ENCODE peak calls at places on chromosome 1, in seven cellular contexts. One of them, this sample, is unnamed.

GRCh38 chr1:27296773-27297214 is 25.2 kb upstream of the TMEM222 start:
- DNase-seq in MM.1S: peak; percentile 27
- DNase-seq in GM06990: no peak
- DNase-seq in CD8-positive, alpha-beta T cell: peak; percentile 80
- DNase-seq in tibial nerve: peak; percentile 43
- DNase-seq in NB4: peak; percentile 56
- DNase-seq in ovary: peak; percentile 66
- DNase-seq in this sample: no peak

GRCh38 chr1:113652773-113653172 is 106.5 kb downstream of the PHTF1 start:
- DNase-seq in NB4: no peak
- DNase-seq in ovary: no peak
- DNase-seq in CD8-positive, alpha-beta T cell: no peak
- DNase-seq in tibial nerve: no peak
- DNase-seq in GM06990: no peak
- DNase-seq in MM.1S: no peak
- DNase-seq in this sample: no peak

GRCh38 chr1:1021010-1021845 is 1.3 kb downstream of the AGRN start:
- DNase-seq in CD8-positive, alpha-beta T cell: no peak
- DNase-seq in tibial nerve: no peak
- DNase-seq in MM.1S: no peak
- DNase-seq in ovary: peak; percentile 55
- DNase-seq in NB4: no peak
- DNase-seq in GM06990: no peak
- DNase-seq in this sample: no peak

GRCh38 chr1:198889732-198890131 is 250.9 kb downstream of the PTPRC start:
- DNase-seq in tibial nerve: no peak
- DNase-seq in CD8-positive, alpha-beta T cell: no peak
- DNase-seq in MM.1S: no peak
- DNase-seq in NB4: no peak
- DNase-seq in GM06990: no peak
- DNase-seq in ovary: no peak
- DNase-seq in this sample: no peak

GRCh38 chr1:5200006-5200405 is 545.6 kb downstream of the AJAP1 start:
- DNase-seq in NB4: no peak
- DNase-seq in GM06990: no peak
- DNase-seq in ovary: no peak
- DNase-seq in CD8-positive, alpha-beta T cell: no peak
- DNase-seq in tibial nerve: no peak
- DNase-seq in MM.1S: no peak
- DNase-seq in this sample: no peak

GRCh38 chr1:15609631-15610030 is 7.6 kb upstream of the DDI2 start:
- DNase-seq in NB4: no peak
- DNase-seq in tibial nerve: no peak
- DNase-seq in CD8-positive, alpha-beta T cell: no peak
- DNase-seq in MM.1S: no peak
- DNase-seq in GM06990: no peak
- DNase-seq in ovary: no peak
- DNase-seq in this sample: no peak

GRCh38 chr1:56330400-56331026 is 248.8 kb downstream of the PLPP3 start:
- DNase-seq in tibial nerve: no peak
- DNase-seq in MM.1S: peak; percentile 12
- DNase-seq in CD8-positive, alpha-beta T cell: no peak
- DNase-seq in NB4: peak; percentile 16
- DNase-seq in ovary: no peak
- DNase-seq in GM06990: peak; percentile 56
- DNase-seq in this sample: no peak

GRCh38 chr1:9882296-9882944 is 27.6 kb downstream of the CTNNBIP1 start:
- DNase-seq in MM.1S: no peak
- DNase-seq in CD8-positive, alpha-beta T cell: peak; percentile 53
- DNase-seq in GM06990: no peak
- DNase-seq in tibial nerve: no peak
- DNase-seq in NB4: no peak
- DNase-seq in ovary: no peak
- DNase-seq in this sample: no peak

GRCh38 chr1:19066248-19066873 is 109.9 kb upstream of the IFFO2 start:
- DNase-seq in GM06990: no peak
- DNase-seq in MM.1S: no peak
- DNase-seq in ovary: no peak
- DNase-seq in CD8-positive, alpha-beta T cell: no peak
- DNase-seq in tibial nerve: no peak
- DNase-seq in NB4: no peak
- DNase-seq in this sample: no peak

GRCh38 chr1:24775901-24776300 is 30.7 kb downstream of the CLIC4 start:
- DNase-seq in MM.1S: no peak
- DNase-seq in GM06990: no peak
- DNase-seq in ovary: no peak
- DNase-seq in CD8-positive, alpha-beta T cell: no peak
- DNase-seq in NB4: no peak
- DNase-seq in tibial nerve: no peak
- DNase-seq in this sample: no peak

GRCh38 chr1:245235156-245235555 is 80.4 kb downstream of the KIF26B start:
- DNase-seq in NB4: no peak
- DNase-seq in tibial nerve: no peak
- DNase-seq in CD8-positive, alpha-beta T cell: no peak
- DNase-seq in MM.1S: no peak
- DNase-seq in GM06990: no peak
- DNase-seq in ovary: no peak
- DNase-seq in this sample: no peak

GRCh38 chr1:24927473-24927872 is 2.6 kb downstream of the RUNX3 start:
- DNase-seq in MM.1S: no peak
- DNase-seq in NB4: no peak
- DNase-seq in GM06990: no peak
- DNase-seq in CD8-positive, alpha-beta T cell: no peak
- DNase-seq in ovary: no peak
- DNase-seq in tibial nerve: no peak
- DNase-seq in this sample: no peak

GRCh38 chr1:28457678-28458077 is 48.2 kb upstream of the RCC1 start:
- DNase-seq in MM.1S: no peak
- DNase-seq in NB4: no peak
- DNase-seq in GM06990: no peak
- DNase-seq in tibial nerve: no peak
- DNase-seq in ovary: no peak
- DNase-seq in CD8-positive, alpha-beta T cell: no peak
- DNase-seq in this sample: no peak

GRCh38 chr1:84152649-84153056 is 8.6 kb downstream of the PRKACB start:
- DNase-seq in NB4: no peak
- DNase-seq in GM06990: peak; percentile 49
- DNase-seq in MM.1S: no peak
- DNase-seq in CD8-positive, alpha-beta T cell: no peak
- DNase-seq in ovary: no peak
- DNase-seq in tibial nerve: no peak
- DNase-seq in this sample: peak; percentile 52

GRCh38 chr1:168470821-168471473 is 72.8 kb downstream of the XCL2 start:
- DNase-seq in NB4: peak; percentile 58
- DNase-seq in CD8-positive, alpha-beta T cell: no peak
- DNase-seq in GM06990: no peak
- DNase-seq in MM.1S: no peak
- DNase-seq in tibial nerve: no peak
- DNase-seq in ovary: no peak
- DNase-seq in this sample: peak; percentile 97

GRCh38 chr1:26723013-26723991 is 27.5 kb downstream of the ARID1A start:
- DNase-seq in CD8-positive, alpha-beta T cell: peak; percentile 58
- DNase-seq in ovary: peak; percentile 92
- DNase-seq in MM.1S: peak; percentile 26
- DNase-seq in tibial nerve: peak; percentile 54
- DNase-seq in NB4: peak; percentile 45
- DNase-seq in GM06990: no peak
- DNase-seq in this sample: peak; percentile 73

GRCh38 chr1:84997667-84998600 is 1.0 kb upstream of the MCOLN2 start:
- DNase-seq in MM.1S: no peak
- DNase-seq in CD8-positive, alpha-beta T cell: no peak
- DNase-seq in ovary: no peak
- DNase-seq in GM06990: peak; percentile 57
- DNase-seq in NB4: peak; percentile 24
- DNase-seq in tibial nerve: no peak
- DNase-seq in this sample: no peak

GRCh38 chr1:41333146-41333784 is 28.0 kb upstream of the FOXO6 start:
- DNase-seq in GM06990: no peak
- DNase-seq in ovary: peak; percentile 0
- DNase-seq in CD8-positive, alpha-beta T cell: peak; percentile 13
- DNase-seq in MM.1S: no peak
- DNase-seq in NB4: peak; percentile 75
- DNase-seq in tibial nerve: no peak
- DNase-seq in this sample: no peak

GRCh38 chr1:230883964-230884363 is 15.6 kb upstream of the C1orf198 start:
- DNase-seq in CD8-positive, alpha-beta T cell: no peak
- DNase-seq in NB4: no peak
- DNase-seq in MM.1S: no peak
- DNase-seq in ovary: no peak
- DNase-seq in tibial nerve: no peak
- DNase-seq in GM06990: no peak
- DNase-seq in this sample: no peak

GRCh38 chr1:55368698-55369097 is 153.5 kb upstream of the USP24 start:
- DNase-seq in CD8-positive, alpha-beta T cell: no peak
- DNase-seq in NB4: no peak
- DNase-seq in MM.1S: no peak
- DNase-seq in GM06990: no peak
- DNase-seq in tibial nerve: no peak
- DNase-seq in ovary: no peak
- DNase-seq in this sample: no peak

GRCh38 chr1:14897997-14898645 is 255.4 kb upstream of the TMEM51 start:
- DNase-seq in CD8-positive, alpha-beta T cell: no peak
- DNase-seq in MM.1S: no peak
- DNase-seq in ovary: no peak
- DNase-seq in GM06990: no peak
- DNase-seq in tibial nerve: no peak
- DNase-seq in NB4: no peak
- DNase-seq in this sample: no peak

GRCh38 chr1:217718873-217719272 is 87.7 kb downstream of the SPATA17 start:
- DNase-seq in ovary: no peak
- DNase-seq in GM06990: no peak
- DNase-seq in MM.1S: no peak
- DNase-seq in NB4: peak; percentile 8
- DNase-seq in CD8-positive, alpha-beta T cell: no peak
- DNase-seq in tibial nerve: no peak
- DNase-seq in this sample: no peak

GRCh38 chr1:230517786-230518185 is 91.7 kb upstream of the PGBD5 start:
- DNase-seq in CD8-positive, alpha-beta T cell: no peak
- DNase-seq in MM.1S: no peak
- DNase-seq in ovary: no peak
- DNase-seq in NB4: no peak
- DNase-seq in tibial nerve: no peak
- DNase-seq in GM06990: no peak
- DNase-seq in this sample: no peak

GRCh38 chr1:232450626-232451025 is 179.3 kb downstream of the SIPA1L2 start:
- DNase-seq in tibial nerve: no peak
- DNase-seq in GM06990: no peak
- DNase-seq in ovary: no peak
- DNase-seq in CD8-positive, alpha-beta T cell: no peak
- DNase-seq in NB4: no peak
- DNase-seq in MM.1S: no peak
- DNase-seq in this sample: no peak

GRCh38 chr1:70486676-70487470 is 75.8 kb downstream of the CTH start:
- DNase-seq in GM06990: no peak
- DNase-seq in CD8-positive, alpha-beta T cell: no peak
- DNase-seq in ovary: peak; percentile 75
- DNase-seq in tibial nerve: no peak
- DNase-seq in NB4: no peak
- DNase-seq in MM.1S: no peak
- DNase-seq in this sample: peak; percentile 75

GRCh38 chr1:240004086-240004749 is 87.5 kb upstream of the FMN2 start:
- DNase-seq in MM.1S: no peak
- DNase-seq in GM06990: no peak
- DNase-seq in CD8-positive, alpha-beta T cell: no peak
- DNase-seq in ovary: no peak
- DNase-seq in tibial nerve: no peak
- DNase-seq in NB4: peak; percentile 33
- DNase-seq in this sample: no peak
- TF ChIP-seq CTCF in MM.1S: peak; percentile 72
- TF ChIP-seq CTCF in GM06990: peak; percentile 73
- TF ChIP-seq CTCF in CD8-positive, alpha-beta T cell: peak; percentile 89
- TF ChIP-seq CTCF in ovary: no peak
- TF ChIP-seq CTCF in tibial nerve: peak; percentile 44
- TF ChIP-seq CTCF in NB4: peak; percentile 77
- TF ChIP-seq CTCF in this sample: peak; percentile 85

GRCh38 chr1:58726581-58726980 is 26.7 kb upstream of the MYSM1 start:
- DNase-seq in ovary: no peak
- DNase-seq in GM06990: peak; percentile 16
- DNase-seq in NB4: no peak
- DNase-seq in CD8-positive, alpha-beta T cell: no peak
- DNase-seq in MM.1S: peak; percentile 69
- DNase-seq in tibial nerve: no peak
- DNase-seq in this sample: no peak
- H3K4me3 ChIP-seq in ovary: no peak overlapping the region
- H3K4me3 ChIP-seq in GM06990: no peak overlapping the region
- H3K4me3 ChIP-seq in NB4: no peak overlapping the region
- H3K4me3 ChIP-seq in CD8-positive, alpha-beta T cell: no peak overlapping the region
- H3K4me3 ChIP-seq in MM.1S: no peak overlapping the region
- H3K4me3 ChIP-seq in tibial nerve: no peak overlapping the region
- H3K4me3 ChIP-seq in this sample: no peak overlapping the region

GRCh38 chr1:23745515-23745914 is 2.2 kb downstream of the ELOA start:
- DNase-seq in GM06990: no peak
- DNase-seq in CD8-positive, alpha-beta T cell: no peak
- DNase-seq in tibial nerve: no peak
- DNase-seq in MM.1S: peak; percentile 71
- DNase-seq in ovary: no peak
- DNase-seq in NB4: peak; percentile 51
- DNase-seq in this sample: no peak
- TF ChIP-seq CTCF in GM06990: peak; percentile 47
- TF ChIP-seq CTCF in CD8-positive, alpha-beta T cell: peak; percentile 25
- TF ChIP-seq CTCF in tibial nerve: no peak
- TF ChIP-seq CTCF in MM.1S: peak; percentile 45
- TF ChIP-seq CTCF in ovary: no peak
- TF ChIP-seq CTCF in NB4: peak; percentile 14
- TF ChIP-seq CTCF in this sample: peak; percentile 48

GRCh38 chr1:21577933-21578332 is 68.7 kb downstream of the ALPL start:
- DNase-seq in NB4: no peak
- DNase-seq in MM.1S: no peak
- DNase-seq in CD8-positive, alpha-beta T cell: no peak
- DNase-seq in ovary: no peak
- DNase-seq in tibial nerve: no peak
- DNase-seq in GM06990: no peak
- DNase-seq in this sample: no peak

GRCh38 chr1:21576031-21576797 is 67.0 kb downstream of the ALPL start:
- DNase-seq in GM06990: no peak
- DNase-seq in tibial nerve: no peak
- DNase-seq in ovary: no peak
- DNase-seq in MM.1S: no peak
- DNase-seq in NB4: no peak
- DNase-seq in CD8-positive, alpha-beta T cell: no peak
- DNase-seq in this sample: no peak

GRCh38 chr1:21577324-21577723 is 68.1 kb downstream of the ALPL start:
- DNase-seq in NB4: no peak
- DNase-seq in GM06990: no peak
- DNase-seq in MM.1S: no peak
- DNase-seq in ovary: no peak
- DNase-seq in CD8-positive, alpha-beta T cell: no peak
- DNase-seq in tibial nerve: no peak
- DNase-seq in this sample: no peak

GRCh38 chr1:21576798-21577187 is 67.6 kb downstream of the ALPL start:
- DNase-seq in GM06990: no peak
- DNase-seq in tibial nerve: no peak
- DNase-seq in CD8-positive, alpha-beta T cell: no peak
- DNase-seq in NB4: no peak
- DNase-seq in MM.1S: no peak
- DNase-seq in ovary: no peak
- DNase-seq in this sample: no peak

DNA sequence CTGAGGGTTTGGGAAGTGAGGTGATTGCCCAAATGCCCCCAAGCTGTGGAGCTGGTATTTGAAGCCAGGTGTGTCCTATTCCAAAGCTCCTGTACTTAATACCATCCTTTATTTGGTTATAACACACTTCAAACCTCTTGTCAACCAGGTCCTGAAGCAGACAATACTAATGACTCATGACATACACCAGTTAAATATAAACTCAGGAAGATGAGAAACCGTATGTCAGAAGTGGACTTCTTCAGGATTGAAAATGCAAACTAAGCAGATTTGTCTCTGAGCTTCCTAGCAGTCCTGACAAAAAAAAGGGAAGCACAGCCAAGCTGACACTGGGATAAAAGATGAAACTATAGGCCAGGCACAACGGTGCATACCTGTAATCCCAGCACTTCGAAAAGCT is 70.6 kb downstream of the ALPL start:
- DNase-seq in NB4: no peak
- DNase-seq in tibial nerve: no peak
- DNase-seq in MM.1S: no peak
- DNase-seq in ovary: no peak
- DNase-seq in GM06990: no peak
- DNase-seq in CD8-positive, alpha-beta T cell: no peak
- DNase-seq in this sample: peak; percentile 55
- H3K4me3 ChIP-seq in NB4: no peak overlapping the region
- H3K4me3 ChIP-seq in tibial nerve: no peak overlapping the region
- H3K4me3 ChIP-seq in MM.1S: no peak overlapping the region
- H3K4me3 ChIP-seq in ovary: no peak overlapping the region
- H3K4me3 ChIP-seq in GM06990: no peak overlapping the region
- H3K4me3 ChIP-seq in CD8-positive, alpha-beta T cell: no peak overlapping the region
- H3K4me3 ChIP-seq in this sample: no peak overlapping the region